ENCODE peak calls at places on chromosomes 6 and 20, in seven cellular contexts. One of them, this sample, is unnamed.

GRCh38 chr6:123316733-123317323 is 319.9 kb downstream of the TRDN start:
- DNase-seq in fibroblast of the aortic adventitia: peak; percentile 45
- DNase-seq in breast epithelium: no peak
- DNase-seq in H9: no peak
- DNase-seq in GM12878: no peak
- DNase-seq in K562: peak; percentile 22
- DNase-seq in heart left ventricle: no peak
- DNase-seq in this sample: no peak

GRCh38 chr6:20056350-20056992 is 155.8 kb downstream of the MBOAT1 start:
- DNase-seq in fibroblast of the aortic adventitia: peak; percentile 74
- DNase-seq in breast epithelium: no peak
- DNase-seq in H9: no peak
- DNase-seq in GM12878: peak; percentile 8
- DNase-seq in K562: peak; percentile 38
- DNase-seq in heart left ventricle: no peak
- DNase-seq in this sample: no peak

GRCh38 chr20:44017905-44018683 is 103.4 kb downstream of the TOX2 start:
- DNase-seq in fibroblast of the aortic adventitia: peak; percentile 82
- DNase-seq in breast epithelium: no peak
- DNase-seq in H9: no peak
- DNase-seq in GM12878: no peak
- DNase-seq in K562: no peak
- DNase-seq in heart left ventricle: peak; percentile 60
- DNase-seq in this sample: no peak

GRCh38 chr6:45763281-45763680 is 252.4 kb downstream of the CLIC5 start:
- DNase-seq in fibroblast of the aortic adventitia: no peak
- DNase-seq in breast epithelium: no peak
- DNase-seq in H9: no peak
- DNase-seq in GM12878: no peak
- DNase-seq in K562: no peak
- DNase-seq in heart left ventricle: no peak
- DNase-seq in this sample: no peak

GRCh38 chr6:136181191-136181833 is 68.8 kb downstream of the MTFR2 start:
- DNase-seq in fibroblast of the aortic adventitia: no peak
- DNase-seq in breast epithelium: no peak
- DNase-seq in H9: no peak
- DNase-seq in GM12878: no peak
- DNase-seq in K562: no peak
- DNase-seq in heart left ventricle: no peak
- DNase-seq in this sample: no peak

GRCh38 chr6:29451471-29452193 is 5.2 kb downstream of the OR11A1 start:
- DNase-seq in fibroblast of the aortic adventitia: no peak
- DNase-seq in breast epithelium: no peak
- DNase-seq in H9: no peak
- DNase-seq in GM12878: no peak
- DNase-seq in K562: no peak
- DNase-seq in heart left ventricle: no peak
- DNase-seq in this sample: no peak

GRCh38 chr6:141598487-141598886 is 534.2 kb upstream of the GJE1 start:
- DNase-seq in fibroblast of the aortic adventitia: peak; percentile 25
- DNase-seq in breast epithelium: no peak
- DNase-seq in H9: no peak
- DNase-seq in GM12878: no peak
- DNase-seq in K562: no peak
- DNase-seq in heart left ventricle: no peak
- DNase-seq in this sample: no peak

GRCh38 chr6:169289671-169290408 is 36.2 kb upstream of the THBS2 start:
- DNase-seq in fibroblast of the aortic adventitia: peak; percentile 97
- DNase-seq in breast epithelium: no peak
- DNase-seq in H9: no peak
- DNase-seq in GM12878: no peak
- DNase-seq in K562: no peak
- DNase-seq in heart left ventricle: peak; percentile 69
- DNase-seq in this sample: no peak

GRCh38 chr20:58707770-58708169 is 15.2 kb downstream of the NPEPL1 start:
- DNase-seq in fibroblast of the aortic adventitia: no peak
- DNase-seq in breast epithelium: no peak
- DNase-seq in H9: no peak
- DNase-seq in GM12878: no peak
- DNase-seq in K562: no peak
- DNase-seq in heart left ventricle: no peak
- DNase-seq in this sample: no peak

GRCh38 chr20:14673164-14673563 is 335.8 kb upstream of the FLRT3 start:
- DNase-seq in fibroblast of the aortic adventitia: peak; percentile 34
- DNase-seq in breast epithelium: no peak
- DNase-seq in H9: no peak
- DNase-seq in GM12878: no peak
- DNase-seq in K562: no peak
- DNase-seq in heart left ventricle: no peak
- DNase-seq in this sample: no peak

GRCh38 chr6:158536084-158536890 is 23.6 kb upstream of the TMEM181 start:
- DNase-seq in fibroblast of the aortic adventitia: peak; percentile 74
- DNase-seq in breast epithelium: peak; percentile 77
- DNase-seq in H9: peak; percentile 85
- DNase-seq in GM12878: no peak
- DNase-seq in K562: peak; percentile 92
- DNase-seq in heart left ventricle: peak; percentile 73
- DNase-seq in this sample: peak; percentile 81

GRCh38 chr6:149852180-149852579 is 12.0 kb downstream of the LRP11 start:
- DNase-seq in fibroblast of the aortic adventitia: peak; percentile 62
- DNase-seq in breast epithelium: no peak
- DNase-seq in H9: no peak
- DNase-seq in GM12878: peak; percentile 13
- DNase-seq in K562: no peak
- DNase-seq in heart left ventricle: no peak
- DNase-seq in this sample: no peak

GRCh38 chr6:137519629-137520176 is 25.5 kb upstream of the OLIG3 start:
- DNase-seq in fibroblast of the aortic adventitia: no peak
- DNase-seq in breast epithelium: no peak
- DNase-seq in H9: no peak
- DNase-seq in GM12878: no peak
- DNase-seq in K562: no peak
- DNase-seq in heart left ventricle: no peak
- DNase-seq in this sample: no peak

GRCh38 chr6:157281570-157281969 is 41.7 kb downstream of the TMEM242 start:
- DNase-seq in fibroblast of the aortic adventitia: no peak
- DNase-seq in breast epithelium: no peak
- DNase-seq in H9: peak; percentile 58
- DNase-seq in GM12878: no peak
- DNase-seq in K562: peak; percentile 54
- DNase-seq in heart left ventricle: no peak
- DNase-seq in this sample: no peak

GRCh38 chr6:28597924-28598323 is 72.2 kb downstream of the GPX5 start:
- DNase-seq in fibroblast of the aortic adventitia: no peak
- DNase-seq in breast epithelium: no peak
- DNase-seq in H9: no peak
- DNase-seq in GM12878: no peak
- DNase-seq in K562: no peak
- DNase-seq in heart left ventricle: no peak
- DNase-seq in this sample: no peak

GRCh38 chr20:22512911-22513489 is 71.4 kb downstream of the FOXA2 start:
- DNase-seq in fibroblast of the aortic adventitia: no peak
- DNase-seq in breast epithelium: no peak
- DNase-seq in H9: no peak
- DNase-seq in GM12878: no peak
- DNase-seq in K562: no peak
- DNase-seq in heart left ventricle: no peak
- DNase-seq in this sample: no peak

GRCh38 chr6:132304891-132305305 is 96.4 kb downstream of the MOXD1 start:
- DNase-seq in fibroblast of the aortic adventitia: no peak
- DNase-seq in breast epithelium: no peak
- DNase-seq in H9: no peak
- DNase-seq in GM12878: no peak
- DNase-seq in K562: no peak
- DNase-seq in heart left ventricle: no peak
- DNase-seq in this sample: no peak

GRCh38 chr6:132298344-132298949 is 102.8 kb downstream of the MOXD1 start:
- DNase-seq in fibroblast of the aortic adventitia: peak; percentile 76
- DNase-seq in breast epithelium: no peak
- DNase-seq in H9: peak; percentile 33
- DNase-seq in GM12878: no peak
- DNase-seq in K562: peak; percentile 23
- DNase-seq in heart left ventricle: no peak
- DNase-seq in this sample: peak; percentile 68

DNA sequence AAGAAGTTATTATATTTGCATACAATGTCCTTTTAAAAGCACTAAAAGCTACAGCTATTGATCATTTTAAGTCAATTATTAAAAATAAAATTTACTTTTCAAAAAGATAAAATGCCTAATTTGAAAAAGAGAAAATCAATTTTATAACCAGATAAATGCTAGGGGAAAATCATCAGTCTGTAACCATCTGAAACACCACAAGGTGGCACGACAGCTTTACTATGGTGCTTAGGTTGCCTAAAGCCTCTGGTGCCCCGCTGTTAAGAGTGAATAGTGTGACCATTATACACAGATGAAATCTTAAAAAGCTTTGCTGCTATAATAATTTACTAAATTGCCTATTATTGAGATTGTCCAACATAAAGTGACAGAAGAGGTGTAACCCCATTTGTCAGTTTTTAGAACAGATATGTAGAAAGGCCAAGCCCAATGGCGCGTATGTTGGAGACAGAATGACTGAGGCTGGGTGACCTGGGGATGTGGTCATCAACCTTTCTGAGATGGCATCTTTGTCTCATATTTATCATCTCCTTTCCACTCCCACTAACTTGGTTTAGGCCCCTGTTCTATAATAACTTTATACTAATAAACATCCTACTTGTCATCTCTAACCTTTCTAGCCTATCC is 100.8 kb downstream of the MOXD1 start:
- DNase-seq in fibroblast of the aortic adventitia: peak; percentile 80
- DNase-seq in breast epithelium: no peak
- DNase-seq in H9: peak; percentile 43
- DNase-seq in GM12878: no peak
- DNase-seq in K562: no peak
- DNase-seq in heart left ventricle: peak; percentile 39
- DNase-seq in this sample: peak; percentile 59
- TF ChIP-seq CTCF in fibroblast of the aortic adventitia: peak; percentile 72
- TF ChIP-seq CTCF in breast epithelium: peak; percentile 15
- TF ChIP-seq CTCF in H9: peak; percentile 82
- TF ChIP-seq CTCF in GM12878: peak; percentile 69
- TF ChIP-seq CTCF in K562: peak; percentile 45
- TF ChIP-seq CTCF in heart left ventricle: peak; percentile 69
- TF ChIP-seq CTCF in this sample: peak; percentile 61

DNA sequence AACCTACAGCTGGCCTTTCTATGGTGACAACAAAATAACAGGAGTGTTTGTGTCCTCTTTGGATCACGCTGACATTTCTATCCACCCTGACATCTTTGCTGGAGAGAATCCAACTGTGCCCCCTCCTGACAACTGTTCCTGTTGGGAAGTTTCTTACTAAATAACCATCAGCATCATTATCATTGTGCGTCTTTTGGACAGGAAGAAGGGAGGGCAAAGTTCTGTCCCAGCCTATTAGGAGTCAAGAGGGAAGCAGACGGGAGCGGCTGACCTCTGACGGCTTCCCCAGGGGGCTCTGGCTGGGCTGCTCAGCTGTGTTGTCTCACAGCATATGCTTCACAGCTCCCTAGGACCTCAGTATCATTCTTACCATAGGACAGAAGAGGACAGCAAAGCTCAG is 196.0 kb upstream of the SULF2 start:
- DNase-seq in fibroblast of the aortic adventitia: no peak
- DNase-seq in breast epithelium: no peak
- DNase-seq in H9: no peak
- DNase-seq in GM12878: no peak
- DNase-seq in K562: no peak
- DNase-seq in heart left ventricle: no peak
- DNase-seq in this sample: no peak
- TF ChIP-seq CTCF in fibroblast of the aortic adventitia: no peak
- TF ChIP-seq CTCF in breast epithelium: no peak
- TF ChIP-seq CTCF in H9: no peak
- TF ChIP-seq CTCF in GM12878: no peak
- TF ChIP-seq CTCF in K562: no peak
- TF ChIP-seq CTCF in heart left ventricle: no peak
- TF ChIP-seq CTCF in this sample: no peak

GRCh38 chr6:95078457-95078856 is 498.9 kb upstream of the MANEA start:
- DNase-seq in fibroblast of the aortic adventitia: no peak
- DNase-seq in breast epithelium: no peak
- DNase-seq in H9: no peak
- DNase-seq in GM12878: no peak
- DNase-seq in K562: no peak
- DNase-seq in heart left ventricle: no peak
- DNase-seq in this sample: no peak
- TF ChIP-seq CTCF in fibroblast of the aortic adventitia: no peak
- TF ChIP-seq CTCF in breast epithelium: no peak
- TF ChIP-seq CTCF in H9: peak; percentile 51
- TF ChIP-seq CTCF in GM12878: no peak
- TF ChIP-seq CTCF in K562: no peak
- TF ChIP-seq CTCF in heart left ventricle: no peak
- TF ChIP-seq CTCF in this sample: no peak

DNA sequence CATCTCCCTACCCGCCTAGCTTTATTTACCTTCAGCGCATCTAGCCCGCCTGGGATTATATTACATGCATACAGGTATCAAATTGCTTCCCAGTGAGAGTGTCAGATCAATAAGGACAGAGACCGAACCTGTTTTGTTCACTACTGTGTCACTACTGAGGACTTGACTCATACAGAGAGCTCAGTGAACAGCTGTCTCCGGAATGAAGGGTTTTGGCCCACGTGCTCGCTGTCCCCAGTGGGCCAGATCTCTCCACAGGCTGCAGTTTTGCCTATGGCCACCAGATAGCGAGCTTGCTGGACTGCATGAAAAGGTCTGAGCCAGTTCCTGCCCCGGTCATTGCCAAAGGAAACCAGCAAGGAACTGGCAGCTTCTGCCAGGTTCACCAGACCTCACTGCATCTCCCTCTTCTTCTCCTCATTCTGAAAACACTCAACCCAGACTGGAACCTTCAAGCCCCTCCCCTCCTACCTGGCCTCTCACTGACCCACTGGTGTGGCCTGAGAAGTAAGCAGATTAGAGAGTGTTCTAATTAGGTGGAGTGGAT is 150.8 kb downstream of the ZMYND8 start:
- DNase-seq in fibroblast of the aortic adventitia: peak; percentile 81
- DNase-seq in breast epithelium: no peak
- DNase-seq in H9: peak; percentile 78
- DNase-seq in GM12878: peak; percentile 31
- DNase-seq in K562: peak; percentile 66
- DNase-seq in heart left ventricle: peak; percentile 82
- DNase-seq in this sample: peak; percentile 80
- TF ChIP-seq CTCF in fibroblast of the aortic adventitia: peak; percentile 82
- TF ChIP-seq CTCF in breast epithelium: peak; percentile 18
- TF ChIP-seq CTCF in H9: peak; percentile 66
- TF ChIP-seq CTCF in GM12878: peak; percentile 62
- TF ChIP-seq CTCF in K562: peak; percentile 90
- TF ChIP-seq CTCF in heart left ventricle: peak; percentile 56
- TF ChIP-seq CTCF in this sample: peak; percentile 81

This sample was measured in activated CD8-positive, alpha-beta T cell treated with anti-CD3 and anti-CD28 coated beads for 36 hours.